ENCODE peak calls at places on chromosomes 4 and X, in five cellular contexts. Z is HCT116, Q is GM06990, F is AG04450, I is heart right ventricle. D is an unnamed sample.

GRCh38 chr4:183798249-183798920 is 106.7 kb upstream of the STOX2 start:
- DNase-seq in Q (no peak), F (no peak), I (no peak), Z (no peak), D (no peak)

GRCh38 chr4:34250562-34250961 is 1993.8 kb downstream of the ARAP2 start:
- DNase-seq in Z (no peak), I (no peak), F (peak; percentile 3), Q (no peak), D (peak; percentile 4)

GRCh38 chr4:123588631-123589223 is 192.1 kb downstream of the SPRY1 start:
- DNase-seq in F (no peak), Q (peak; percentile 67), I (peak; percentile 47), Z (no peak), D (no peak)

GRCh38 chr4:11367371-11367770 is 61.3 kb downstream of the HS3ST1 start:
- DNase-seq in Z (no peak), F (no peak), Q (no peak), I (peak; percentile 54), D (no peak)

GRCh38 chrX:40247848-40248622 is 150.3 kb upstream of the BCOR start:
- DNase-seq in Z (no peak), Q (no peak), F (no peak), I (no peak), D (no peak)

GRCh38 chr4:99668472-99668871 is 10.8 kb upstream of the C4orf54 start:
- DNase-seq in F (no peak), Q (no peak), I (no peak), Z (no peak), D (no peak)

GRCh38 chr4:89486042-89486441 is 178.4 kb upstream of the GPRIN3 start:
- DNase-seq in Z (no peak), F (no peak), Q (no peak), I (no peak), D (no peak)

GRCh38 chr4:22434895-22435294 is 81.0 kb downstream of the ADGRA3 start:
- DNase-seq in I (peak; percentile 23), F (peak; percentile 34), Z (peak; percentile 13), Q (no peak), D (peak; percentile 31)

GRCh38 chr4:8774071-8774470 is 97.6 kb downstream of the HMX1 start:
- DNase-seq in I (no peak), Q (no peak), Z (no peak), F (no peak), D (no peak)

GRCh38 chr4:10140866-10141759 is 24.5 kb upstream of the WDR1 start:
- DNase-seq in I (no peak), Q (no peak), F (no peak), Z (no peak), D (no peak)

GRCh38 chr4:57501715-57502114 is 391.5 kb upstream of the IGFBP7 start:
- DNase-seq in Z (no peak), I (peak; percentile 62), F (no peak), Q (no peak), D (peak; percentile 94)

GRCh38 chr4:6892190-6892908 is 17.3 kb upstream of the TBC1D14 start:
- DNase-seq in F (no peak), Z (no peak), Q (no peak), I (peak; percentile 51), D (no peak)

GRCh38 chr4:183876268-183876934 is 28.7 kb upstream of the STOX2 start:
- DNase-seq in I (peak; percentile 88), F (peak; percentile 10), Z (no peak), Q (no peak), D (peak; percentile 43)

GRCh38 chrX:23699636-23700194 is 32.4 kb downstream of the PRDX4 start:
- DNase-seq in I (peak; percentile 9), Q (no peak), F (no peak), Z (no peak), D (no peak)

GRCh38 chrX:118973389-118974087 is 880 bp upstream of the LONRF3 start:
- DNase-seq in Q (no peak), I (no peak), F (no peak), Z (no peak), D (no peak)

GRCh38 chr4:65383589-65384305 is 286.5 kb downstream of the EPHA5 start:
- DNase-seq in F (no peak), Q (no peak), I (no peak), Z (no peak), D (no peak)

GRCh38 chr4:125826801-125827200 is 512.0 kb downstream of the FAT4 start:
- DNase-seq in Q (no peak), Z (no peak), I (no peak), F (no peak), D (no peak)

GRCh38 chr4:100870940-100871772 is 353.3 kb upstream of the EMCN start:
- DNase-seq in Z (no peak), I (no peak), Q (no peak), F (no peak), D (no peak)

GRCh38 chrX:15299945-15300851 is 15.2 kb downstream of the ASB11 start:
- DNase-seq in I (no peak), Z (no peak), Q (no peak), F (no peak), D (peak; percentile 16)
- TF ChIP-seq CTCF in I (peak; percentile 14), Z (no peak), Q (peak; percentile 49), F (peak; percentile 49), D (peak; percentile 50)

GRCh38 chr4:94528792-94529451 is 77.2 kb downstream of the PDLIM5 start:
- DNase-seq in Q (no peak), Z (no peak), I (no peak), F (no peak), D (no peak)

GRCh38 chr4:94523617-94524016 is 71.9 kb downstream of the PDLIM5 start:
- DNase-seq in Q (no peak), F (no peak), I (no peak), Z (no peak), D (no peak)

GRCh38 chr4:94523033-94523590 is 71.4 kb downstream of the PDLIM5 start:
- DNase-seq in Q (no peak), Z (no peak), I (no peak), F (no peak), D (no peak)

GRCh38 chr4:94527556-94528233 is 76.0 kb downstream of the PDLIM5 start:
- DNase-seq in Z (no peak), F (no peak), Q (no peak), I (no peak), D (no peak)

DNA sequence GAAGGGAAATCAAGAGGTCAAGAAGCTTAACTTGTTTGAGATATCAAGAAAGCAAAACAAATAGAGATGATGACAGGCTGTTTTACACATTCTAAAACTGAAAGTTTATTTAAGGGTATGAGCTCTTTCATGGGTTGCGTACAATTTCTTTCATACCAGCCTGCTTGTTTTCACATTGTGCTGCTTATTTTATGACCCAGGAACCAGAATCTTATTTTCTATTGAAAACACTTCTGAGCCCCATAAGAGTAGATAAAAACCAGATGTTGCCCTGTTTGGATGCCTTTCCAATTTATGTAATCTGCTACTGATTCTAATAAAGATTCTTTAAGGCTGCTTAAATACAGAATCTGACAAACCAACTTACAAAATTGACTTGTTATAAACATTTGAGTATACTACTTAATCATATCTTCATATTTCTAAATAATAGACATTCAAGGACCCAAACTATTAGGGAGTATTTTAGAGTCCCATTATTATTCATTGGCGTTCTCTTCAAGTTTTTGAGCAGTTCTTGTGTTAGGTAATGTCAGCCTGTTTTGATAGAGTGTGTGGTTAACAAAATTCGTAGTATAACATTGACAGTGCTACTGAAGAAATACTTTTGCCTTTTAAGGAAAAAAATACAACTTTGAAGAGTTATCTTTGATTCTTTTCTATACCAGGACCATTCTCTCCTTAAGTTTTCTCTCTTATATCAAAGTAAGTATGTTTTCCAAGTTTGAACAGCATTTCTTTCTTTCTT is 74.4 kb downstream of the PDLIM5 start:
- DNase-seq in F (no peak), Z (no peak), Q (no peak), I (no peak), D (no peak)
- H3K4me3 ChIP-seq in F (no peak overlapping the region), Z (no peak overlapping the region), Q (no peak overlapping the region), I (no peak overlapping the region), D (no peak overlapping the region)

GRCh38 chr4:83266689-83267088 is 17.9 kb downstream of the COQ2 start:
- DNase-seq in Q (no peak), I (no peak), F (no peak), Z (no peak), D (no peak)
- TF ChIP-seq CTCF in Q (no peak), I (no peak), F (no peak), Z (no peak), D (no peak)

GRCh38 chrX:125202486-125203378 is 116.9 kb upstream of the TEX13C start:
- DNase-seq in I (no peak), F (no peak), Z (no peak), Q (no peak), D (no peak)
- H3K4me3 ChIP-seq in I (peak overlapping the region; percentile 24), F (no peak overlapping the region), Z (no peak overlapping the region), Q (no peak overlapping the region), D (peak overlapping the region; percentile 63)

GRCh38 chr4:121998024-121998423 is 46.2 kb upstream of the TRPC3 start:
- DNase-seq in Q (no peak), Z (no peak), F (no peak), I (peak; percentile 4), D (peak; percentile 9)
- TF ChIP-seq CTCF in Q (no peak), Z (peak; percentile 10), F (peak; percentile 12), I (no peak), D (peak; percentile 72)

GRCh38 chrX:111812889-111813563 is 63.0 kb upstream of the TRPC5OS start:
- DNase-seq in Q (no peak), Z (no peak), F (no peak), I (no peak), D (no peak)
- H3K4me3 ChIP-seq in Q (no peak overlapping the region), Z (no peak overlapping the region), F (no peak overlapping the region), I (no peak overlapping the region), D (no peak overlapping the region)

DNA sequence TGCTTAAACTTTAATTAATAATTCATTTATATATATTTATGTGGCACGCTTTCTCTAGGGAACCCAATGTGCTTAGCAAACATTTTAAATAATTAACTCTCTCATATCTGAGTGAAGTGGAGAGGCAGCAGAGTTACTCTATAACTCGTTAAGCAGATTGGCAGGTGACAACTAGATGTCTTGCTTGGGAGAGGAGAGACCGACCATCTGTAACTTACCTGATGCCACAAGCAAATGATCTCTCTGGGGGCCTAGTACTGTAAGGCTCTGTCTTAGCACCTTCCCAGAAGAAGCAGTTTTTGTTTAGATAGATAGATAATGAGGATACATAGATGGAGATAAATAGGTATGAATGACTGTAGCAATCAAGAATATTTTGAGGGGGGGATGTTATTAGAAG is 11.9 kb upstream of the SEL1L3 start:
- DNase-seq in I (no peak), Z (no peak), F (no peak), Q (no peak), D (no peak)
- TF ChIP-seq CTCF in I (no peak), Z (no peak), F (no peak), Q (no peak), D (no peak)

DNA sequence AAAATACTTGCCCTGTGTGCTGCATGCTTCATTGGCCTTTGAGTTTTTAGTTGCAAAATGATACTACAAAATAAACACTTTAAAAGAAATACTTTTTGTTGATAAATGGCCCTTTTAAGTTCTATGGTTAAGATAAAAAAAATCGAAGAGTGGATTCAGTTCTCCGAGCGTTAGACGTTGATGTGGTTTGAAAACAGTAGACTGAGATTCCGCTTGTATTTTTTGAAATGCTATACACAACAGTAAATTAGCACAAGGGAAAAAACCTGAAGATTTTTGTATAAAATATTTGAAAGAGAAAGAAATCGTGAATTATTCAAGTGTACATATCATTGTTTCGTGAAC is 1.4 kb downstream of the BMP2K start:
- DNase-seq in F (no peak), I (no peak), Q (no peak), Z (no peak), D (no peak)
- H3K4me3 ChIP-seq in F (peak overlapping the region; percentile 83), I (peak overlapping the region; percentile 81), Q (peak overlapping the region; percentile 90), Z (peak overlapping the region; percentile 88), D (peak overlapping the region; percentile 85)

GRCh38 chr4:68349361-68350360 is at the start of gene YTHDC1:
- DNase-seq in Z (peak; percentile 91), F (peak; percentile 87), Q (peak; percentile 91), I (peak; percentile 98), D (no peak)
- TF ChIP-seq CTCF in Z (no peak), F (no peak), Q (no peak), I (no peak), D (no peak)